ENCODE peak calls at places on chromosomes 3 and 15, in nine cellular contexts. C is pancreas; G is H1; B is A673; I is esophagus squamous epithelium; J is effector memory CD4-positive, alpha-beta T cell; U is neuronal stem cell; L is lower lobe of right lung; Q is spleen. V is an unnamed sample. For H3K4me1, the result is how much of the 10 kb centered on the place peaks cover.

GRCh38 chr3:150409527-150410310 is 1.6 kb downstream of the TSC22D2 start:
- DNase-seq in C (peak), G (peak), B (peak), I (peak), J (peak), U (peak), L (peak), Q (peak), V (peak)

GRCh38 chr15:27601239-27601942 is 497.7 kb downstream of the OCA2 start:
- DNase-seq in C (no peak), G (no peak), B (no peak), I (no peak), J (no peak), U (no peak), L (no peak), Q (no peak), V (no peak)

GRCh38 chr15:89550427-89550826 is 24.8 kb upstream of the TICRR start:
- DNase-seq in C (no peak), G (no peak), B (no peak), I (no peak), J (no peak), U (no peak), L (no peak), Q (no peak), V (no peak)

GRCh38 chr15:50167112-50167511 is 14.9 kb upstream of the SLC27A2 start:
- DNase-seq in C (no peak), G (no peak), B (no peak), I (no peak), J (no peak), U (no peak), L (no peak), Q (no peak), V (no peak)

GRCh38 chr3:126555795-126556636 is 2.7 kb downstream of the C3orf22 start:
- DNase-seq in C (no peak), G (peak), B (no peak), I (no peak), J (no peak), U (no peak), L (peak), Q (peak), V (peak)

GRCh38 chr15:90497374-90497773 is 32.3 kb upstream of the CRTC3 start:
- DNase-seq in C (no peak), G (no peak), B (no peak), I (no peak), J (no peak), U (no peak), L (no peak), Q (no peak), V (no peak)

GRCh38 chr3:71064288-71064975 is 519.1 kb downstream of the FOXP1 start:
- DNase-seq in C (peak), G (peak), B (peak), I (no peak), J (peak), U (peak), L (peak), Q (peak), V (peak)

GRCh38 chr3:149421764-149422163 is 44.3 kb upstream of the TM4SF1 start:
- DNase-seq in C (no peak), G (no peak), B (no peak), I (no peak), J (no peak), U (no peak), L (no peak), Q (no peak), V (no peak)

GRCh38 chr3:52428151-52429005 is 16.5 kb downstream of the SEMA3G start:
- DNase-seq in C (no peak), G (no peak), B (peak), I (no peak), J (no peak), U (peak), L (no peak), Q (peak), V (no peak)

GRCh38 chr3:13707456-13707855 is 158.5 kb downstream of the FBLN2 start:
- DNase-seq in C (no peak), G (no peak), B (no peak), I (no peak), J (no peak), U (no peak), L (no peak), Q (peak), V (peak)

GRCh38 chr3:151864423-151865101 is 8.9 kb upstream of the SUCNR1 start:
- DNase-seq in C (no peak), G (no peak), B (peak), I (no peak), J (no peak), U (no peak), L (no peak), Q (no peak), V (no peak)

GRCh38 chr3:89049119-89049518 is 58.3 kb upstream of the EPHA3 start:
- DNase-seq in C (no peak), G (peak), B (peak), I (no peak), J (no peak), U (no peak), L (no peak), Q (no peak), V (no peak)

GRCh38 chr15:90413411-90414379 is 25.7 kb downstream of the IQGAP1 start:
- DNase-seq in C (no peak), G (no peak), B (peak), I (no peak), J (no peak), U (no peak), L (no peak), Q (no peak), V (no peak)

GRCh38 chr3:161630791-161631190 is 134.2 kb downstream of the OTOL1 start:
- DNase-seq in C (no peak), G (no peak), B (peak), I (no peak), J (no peak), U (peak), L (no peak), Q (no peak), V (no peak)

GRCh38 chr3:65338571-65338970 is 650.8 kb upstream of the ADAMTS9 start:
- DNase-seq in C (no peak), G (no peak), B (no peak), I (no peak), J (no peak), U (no peak), L (no peak), Q (no peak), V (no peak)

GRCh38 chr3:25783661-25784512 is 644 bp upstream of the NGLY1 start:
- DNase-seq in C (peak), G (no peak), B (peak), I (peak), J (no peak), U (peak), L (peak), Q (peak), V (peak)

GRCh38 chr15:81886586-81886985 is 159.2 kb downstream of the MEX3B start:
- DNase-seq in C (no peak), G (no peak), B (no peak), I (no peak), J (no peak), U (no peak), L (no peak), Q (no peak), V (no peak)

GRCh38 chr15:57969355-57969754 is 96.2 kb downstream of the ALDH1A2 start:
- DNase-seq in C (no peak), G (no peak), B (peak), I (no peak), J (no peak), U (no peak), L (no peak), Q (no peak), V (no peak)

GRCh38 chr3:120145498-120146285 is 51.4 kb upstream of the GSK3B start:
- DNase-seq in C (no peak), G (no peak), B (peak), I (no peak), J (no peak), U (no peak), L (no peak), Q (no peak), V (no peak)

GRCh38 chr15:82810863-82811421 is 1.5 kb downstream of the WHAMM start:
- DNase-seq in C (no peak), G (no peak), B (no peak), I (no peak), J (peak), U (no peak), L (no peak), Q (no peak), V (no peak)

GRCh38 chr3:158974905-158975304 is 173.1 kb downstream of the MFSD1 start:
- DNase-seq in C (no peak), G (no peak), B (no peak), I (no peak), J (no peak), U (no peak), L (no peak), Q (no peak), V (no peak)

GRCh38 chr3:60948488-60948887 is 302.8 kb downstream of the FHIT start:
- DNase-seq in C (no peak), G (no peak), B (no peak), I (no peak), J (no peak), U (no peak), L (no peak), Q (no peak), V (no peak)

GRCh38 chr3:194720048-194720447 is 34.4 kb downstream of the FAM43A start:
- DNase-seq in C (no peak), G (no peak), B (no peak), I (no peak), J (no peak), U (no peak), L (no peak), Q (no peak), V (no peak)

GRCh38 chr3:133742351-133743091 is 3.7 kb upstream of the TF start:
- DNase-seq in C (no peak), G (no peak), B (no peak), I (no peak), J (no peak), U (no peak), L (no peak), Q (no peak), V (peak)

GRCh38 chr15:89500397-89501270 is 4.3 kb upstream of the RHCG start:
- DNase-seq in C (no peak), G (no peak), B (no peak), I (no peak), J (no peak), U (no peak), L (no peak), Q (no peak), V (peak)

GRCh38 chr15:96053039-96054021 is 277.2 kb upstream of the NR2F2 start:
- DNase-seq in C (peak), G (peak), B (peak), I (no peak), J (no peak), U (peak), L (peak), Q (peak), V (peak)

GRCh38 chr3:42118762-42119361 is 27.7 kb downstream of the TRAK1 start:
- DNase-seq in C (no peak), G (no peak), B (peak), I (no peak), J (no peak), U (peak), L (no peak), Q (no peak), V (no peak)

GRCh38 chr3:171311784-171312183 is 148.4 kb downstream of the TNIK start:
- DNase-seq in C (no peak), G (no peak), B (no peak), I (no peak), J (no peak), U (no peak), L (no peak), Q (no peak), V (no peak)

GRCh38 chr15:53197426-53197839 is 407.3 kb upstream of the ONECUT1 start:
- DNase-seq in C (peak), G (peak), B (peak), I (no peak), J (no peak), U (peak), L (peak), Q (peak), V (peak)

GRCh38 chr3:148232409-148232808 is 465.3 kb upstream of the AGTR1 start:
- DNase-seq in C (no peak), G (no peak), B (no peak), I (no peak), J (no peak), U (no peak), L (no peak), Q (no peak), V (no peak)

GRCh38 chr3:108462899-108463298 is 47.5 kb downstream of the MYH15 start:
- DNase-seq in C (no peak), G (no peak), B (peak), I (no peak), J (no peak), U (no peak), L (no peak), Q (no peak), V (no peak)

GRCh38 chr3:45084820-45085816 is 59.0 kb downstream of the CLEC3B start:
- DNase-seq in C (no peak), G (no peak), B (peak), I (no peak), J (no peak), U (no peak), L (no peak), Q (no peak), V (no peak)

GRCh38 chr3:197007296-197007940 is 22.2 kb downstream of the MELTF start:
- DNase-seq in C (no peak), G (no peak), B (no peak), I (no peak), J (no peak), U (no peak), L (no peak), Q (peak), V (no peak)

GRCh38 chr3:169052465-169053302 is 610.8 kb downstream of the MECOM start:
- DNase-seq in C (no peak), G (no peak), B (no peak), I (no peak), J (no peak), U (no peak), L (no peak), Q (no peak), V (no peak)

GRCh38 chr3:169058681-169059080 is 604.8 kb downstream of the MECOM start:
- DNase-seq in C (no peak), G (no peak), B (no peak), I (no peak), J (no peak), U (no peak), L (no peak), Q (no peak), V (no peak)

DNA sequence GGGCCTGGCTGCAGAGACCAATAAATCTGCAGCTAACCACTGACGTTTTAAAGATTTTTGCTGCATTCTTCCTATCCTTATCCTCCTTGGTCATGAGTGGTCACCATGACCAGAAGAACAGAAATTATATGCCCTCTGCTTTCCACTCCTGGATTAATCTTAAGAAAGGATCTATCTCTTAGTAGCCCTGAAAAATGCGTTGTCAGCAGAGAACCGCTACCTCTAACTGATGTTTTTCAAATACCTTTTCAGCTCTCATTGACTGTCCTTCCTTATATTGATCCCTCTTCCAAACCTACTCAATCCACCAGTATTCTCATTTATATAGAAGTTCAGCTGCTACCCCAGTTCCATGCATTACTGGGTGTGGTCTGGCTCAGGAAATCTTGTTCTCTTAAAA is 610.1 kb downstream of the MECOM start:
- DNase-seq in C (no peak), G (no peak), B (no peak), I (no peak), J (no peak), U (no peak), L (no peak), Q (no peak), V (no peak)
- H3K4me1 ChIP-seq in C (under half), G (under half), B (under half), I (under half), J (under half), U (under half), L (under half), Q (under half), V (under half)

GRCh38 chr3:15633766-15634588 is 32.4 kb downstream of the BTD start:
- DNase-seq in C (no peak), G (no peak), B (no peak), I (no peak), J (no peak), U (no peak), L (no peak), Q (no peak), V (peak)
- H3K4me1 ChIP-seq in C (under half), G (under half), B (under half), I (under half), J (under half), U (under half), L (under half), Q (half or more), V (under half)

DNA sequence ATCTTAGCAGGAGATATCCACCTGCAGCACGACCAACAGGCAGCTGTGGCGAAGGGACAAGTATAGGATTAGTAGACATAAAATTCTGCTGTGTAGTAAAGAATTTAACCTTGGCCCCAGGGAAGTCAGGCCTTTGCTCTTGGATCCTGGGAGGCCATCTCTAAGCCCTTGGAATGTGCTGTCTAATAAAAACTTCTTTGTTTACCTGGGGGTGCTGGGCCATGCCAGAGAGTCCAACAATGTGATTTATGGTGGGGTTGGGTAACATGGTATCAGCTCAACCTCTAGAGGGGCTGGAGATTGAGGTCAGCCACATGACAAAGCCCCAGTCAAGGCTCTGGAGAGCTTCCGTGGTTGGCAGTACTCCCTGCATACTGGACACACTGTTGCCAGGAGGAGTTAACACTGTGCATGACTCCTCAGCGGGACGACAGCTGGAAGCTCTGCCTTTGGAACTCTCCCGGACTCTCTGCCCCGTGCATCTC is 52.4 kb downstream of the HEG1 start:
- DNase-seq in C (no peak), G (no peak), B (no peak), I (no peak), J (no peak), U (no peak), L (no peak), Q (no peak), V (no peak)
- H3K4me1 ChIP-seq in C (under half), G (under half), B (under half), I (under half), J (under half), U (under half), L (half or more), Q (under half), V (under half)

GRCh38 chr3:37944243-37944955 is 46.2 kb upstream of the VILL start:
- DNase-seq in C (no peak), G (peak), B (no peak), I (no peak), J (no peak), U (no peak), L (no peak), Q (no peak), V (no peak)

GRCh38 chr3:37943126-37943525 is 47.5 kb upstream of the VILL start:
- DNase-seq in C (no peak), G (no peak), B (no peak), I (no peak), J (no peak), U (no peak), L (no peak), Q (no peak), V (no peak)

GRCh38 chr3:37942646-37943045 is 47.9 kb upstream of the VILL start:
- DNase-seq in C (no peak), G (no peak), B (no peak), I (no peak), J (no peak), U (no peak), L (no peak), Q (no peak), V (no peak)

GRCh38 chr3:37945407-37945802 is 45.2 kb upstream of the VILL start:
- DNase-seq in C (no peak), G (peak), B (no peak), I (no peak), J (no peak), U (no peak), L (no peak), Q (no peak), V (no peak)

DNA sequence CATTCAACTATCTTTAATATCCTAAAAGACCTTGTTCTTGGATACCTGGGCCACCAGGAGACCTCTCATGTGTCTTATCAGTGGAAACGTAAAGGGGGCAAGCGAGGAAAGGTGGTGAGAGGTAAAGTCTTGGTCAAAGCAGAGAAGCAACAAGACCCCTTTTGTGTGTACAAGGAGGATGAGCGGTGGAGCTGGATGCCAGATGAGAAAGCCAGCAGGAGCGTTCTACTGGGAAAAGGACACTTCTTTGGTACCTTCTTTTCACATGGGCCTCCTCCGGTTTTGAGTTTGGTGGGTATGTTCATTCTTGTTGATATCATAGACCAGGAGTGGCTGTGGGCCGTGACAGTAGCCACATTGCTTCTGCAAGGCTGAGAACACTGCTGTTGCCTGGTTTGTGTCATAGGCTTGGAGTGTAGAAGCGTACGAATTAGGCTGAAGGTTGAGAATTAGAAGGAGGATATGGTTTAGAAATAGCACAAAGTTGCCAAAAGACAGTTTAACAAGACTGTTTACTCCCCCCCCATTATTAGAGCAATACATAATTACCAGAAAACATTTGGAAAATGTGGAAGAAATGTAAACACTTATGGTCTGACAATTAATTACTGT is 46.8 kb upstream of the VILL start:
- DNase-seq in C (no peak), G (peak), B (no peak), I (no peak), J (no peak), U (no peak), L (no peak), Q (no peak), V (no peak)
- H3K4me1 ChIP-seq in C (under half), G (under half), B (under half), I (under half), J (under half), U (under half), L (under half), Q (half or more), V (under half)